ENCODE peak calls at places on chromosomes 12 and 14, in five cellular contexts. One of them, this sample, is unnamed. For H3K36me3, the result is how much of the 10 kb centered on the place peaks cover.

GRCh38 chr12:30782316-30783173 is 27.8 kb upstream of the CAPRIN2 start:
- DNase-seq in HCT116: no peak
- DNase-seq in adrenal gland: no peak
- DNase-seq in transverse colon: no peak
- DNase-seq in tibial nerve: no peak
- DNase-seq in this sample: no peak

GRCh38 chr14:29442720-29443119 is 484.9 kb downstream of the PRKD1 start:
- DNase-seq in adrenal gland: no peak
- DNase-seq in tibial nerve: no peak
- DNase-seq in HCT116: no peak
- DNase-seq in transverse colon: no peak
- DNase-seq in this sample: no peak

GRCh38 chr14:21999400-21999799 is 325.8 kb upstream of the OR4E1 start:
- DNase-seq in tibial nerve: no peak
- DNase-seq in transverse colon: no peak
- DNase-seq in HCT116: no peak
- DNase-seq in adrenal gland: no peak
- DNase-seq in this sample: no peak

GRCh38 chr14:61662437-61663311 is 32.6 kb upstream of the HIF1A start:
- DNase-seq in HCT116: peak
- DNase-seq in transverse colon: peak
- DNase-seq in tibial nerve: no peak
- DNase-seq in adrenal gland: no peak
- DNase-seq in this sample: no peak

GRCh38 chr12:98446060-98446459 is 69.3 kb upstream of the TMPO start:
- DNase-seq in tibial nerve: no peak
- DNase-seq in HCT116: no peak
- DNase-seq in transverse colon: no peak
- DNase-seq in adrenal gland: no peak
- DNase-seq in this sample: no peak

GRCh38 chr14:69247691-69248440 is 12.1 kb upstream of the GALNT16 start:
- DNase-seq in HCT116: no peak
- DNase-seq in tibial nerve: peak
- DNase-seq in transverse colon: peak
- DNase-seq in adrenal gland: peak
- DNase-seq in this sample: no peak

GRCh38 chr12:94495458-94496137 is 35.9 kb upstream of the CEP83 start:
- DNase-seq in HCT116: no peak
- DNase-seq in tibial nerve: no peak
- DNase-seq in transverse colon: no peak
- DNase-seq in adrenal gland: no peak
- DNase-seq in this sample: no peak

GRCh38 chr12:24728366-24728765 is 220.5 kb downstream of the BCAT1 start:
- DNase-seq in tibial nerve: no peak
- DNase-seq in HCT116: no peak
- DNase-seq in transverse colon: no peak
- DNase-seq in adrenal gland: no peak
- DNase-seq in this sample: no peak

GRCh38 chr12:12534975-12535374 is 27.7 kb downstream of the DUSP16 start:
- DNase-seq in adrenal gland: no peak
- DNase-seq in tibial nerve: no peak
- DNase-seq in HCT116: no peak
- DNase-seq in transverse colon: no peak
- DNase-seq in this sample: no peak

GRCh38 chr14:58920230-58920629 is 268.2 kb upstream of the DAAM1 start:
- DNase-seq in tibial nerve: no peak
- DNase-seq in transverse colon: no peak
- DNase-seq in adrenal gland: no peak
- DNase-seq in HCT116: no peak
- DNase-seq in this sample: no peak

GRCh38 chr14:80621701-80622100 is 319.8 kb downstream of the CEP128 start:
- DNase-seq in adrenal gland: no peak
- DNase-seq in tibial nerve: no peak
- DNase-seq in HCT116: peak
- DNase-seq in transverse colon: no peak
- DNase-seq in this sample: no peak

GRCh38 chr12:106296179-106296877 is 6.2 kb upstream of the TCP11L2 start:
- DNase-seq in HCT116: peak
- DNase-seq in adrenal gland: peak
- DNase-seq in transverse colon: no peak
- DNase-seq in tibial nerve: no peak
- DNase-seq in this sample: no peak

GRCh38 chr12:94875525-94875924 is 128.0 kb downstream of the NDUFA12 start:
- DNase-seq in adrenal gland: no peak
- DNase-seq in tibial nerve: no peak
- DNase-seq in transverse colon: no peak
- DNase-seq in HCT116: peak
- DNase-seq in this sample: peak

GRCh38 chr12:64440100-64440499 is 11.8 kb upstream of the TBK1 start:
- DNase-seq in transverse colon: no peak
- DNase-seq in tibial nerve: no peak
- DNase-seq in HCT116: no peak
- DNase-seq in adrenal gland: no peak
- DNase-seq in this sample: no peak

GRCh38 chr12:80714055-80714454 is 2.7 kb upstream of the MYF5 start:
- DNase-seq in tibial nerve: no peak
- DNase-seq in transverse colon: no peak
- DNase-seq in adrenal gland: no peak
- DNase-seq in HCT116: no peak
- DNase-seq in this sample: no peak

GRCh38 chr14:68104518-68104917 is 284.9 kb downstream of the RAD51B start:
- DNase-seq in tibial nerve: no peak
- DNase-seq in transverse colon: no peak
- DNase-seq in adrenal gland: no peak
- DNase-seq in HCT116: no peak
- DNase-seq in this sample: no peak

GRCh38 chr12:60106207-60106606 is 510.4 kb downstream of the SLC16A7 start:
- DNase-seq in tibial nerve: no peak
- DNase-seq in adrenal gland: no peak
- DNase-seq in HCT116: no peak
- DNase-seq in transverse colon: no peak
- DNase-seq in this sample: no peak

GRCh38 chr12:124411291-124411878 is 116.5 kb downstream of the RFLNA start:
- DNase-seq in transverse colon: peak
- DNase-seq in HCT116: no peak
- DNase-seq in tibial nerve: peak
- DNase-seq in adrenal gland: peak
- DNase-seq in this sample: no peak

GRCh38 chr12:120669055-120669828 is 17.7 kb upstream of the MLEC start:
- DNase-seq in adrenal gland: peak
- DNase-seq in tibial nerve: no peak
- DNase-seq in transverse colon: peak
- DNase-seq in HCT116: no peak
- DNase-seq in this sample: peak

GRCh38 chr12:68559984-68560822 is 50.5 kb upstream of the RAP1B start:
- DNase-seq in HCT116: no peak
- DNase-seq in tibial nerve: no peak
- DNase-seq in transverse colon: no peak
- DNase-seq in adrenal gland: no peak
- DNase-seq in this sample: no peak

GRCh38 chr14:30214456-30215090 is 286.9 kb upstream of the PRKD1 start:
- DNase-seq in HCT116: peak
- DNase-seq in tibial nerve: no peak
- DNase-seq in transverse colon: no peak
- DNase-seq in adrenal gland: peak
- DNase-seq in this sample: no peak

GRCh38 chr14:65686761-65687160 is 274.2 kb downstream of the FUT8 start:
- DNase-seq in adrenal gland: no peak
- DNase-seq in tibial nerve: no peak
- DNase-seq in transverse colon: no peak
- DNase-seq in HCT116: no peak
- DNase-seq in this sample: no peak

GRCh38 chr12:52250048-52250990 is 17.3 kb downstream of the KRT7 start:
- DNase-seq in tibial nerve: no peak
- DNase-seq in HCT116: no peak
- DNase-seq in transverse colon: no peak
- DNase-seq in adrenal gland: no peak
- DNase-seq in this sample: no peak

GRCh38 chr14:99188721-99189120 is 83.3 kb downstream of the BCL11B start:
- DNase-seq in adrenal gland: no peak
- DNase-seq in transverse colon: no peak
- DNase-seq in HCT116: no peak
- DNase-seq in tibial nerve: no peak
- DNase-seq in this sample: no peak

GRCh38 chr12:34033628-34034296 is 11.5 kb downstream of the ALG10 start:
- DNase-seq in tibial nerve: no peak
- DNase-seq in HCT116: peak
- DNase-seq in adrenal gland: no peak
- DNase-seq in transverse colon: no peak
- DNase-seq in this sample: no peak

GRCh38 chr14:71467419-71467818 is 464.8 kb upstream of the RGS6 start:
- DNase-seq in tibial nerve: no peak
- DNase-seq in HCT116: no peak
- DNase-seq in adrenal gland: no peak
- DNase-seq in transverse colon: no peak
- DNase-seq in this sample: no peak

GRCh38 chr12:111105294-111105693 is 184.9 kb upstream of the MYL2 start:
- DNase-seq in adrenal gland: no peak
- DNase-seq in transverse colon: no peak
- DNase-seq in HCT116: no peak
- DNase-seq in tibial nerve: no peak
- DNase-seq in this sample: no peak

DNA sequence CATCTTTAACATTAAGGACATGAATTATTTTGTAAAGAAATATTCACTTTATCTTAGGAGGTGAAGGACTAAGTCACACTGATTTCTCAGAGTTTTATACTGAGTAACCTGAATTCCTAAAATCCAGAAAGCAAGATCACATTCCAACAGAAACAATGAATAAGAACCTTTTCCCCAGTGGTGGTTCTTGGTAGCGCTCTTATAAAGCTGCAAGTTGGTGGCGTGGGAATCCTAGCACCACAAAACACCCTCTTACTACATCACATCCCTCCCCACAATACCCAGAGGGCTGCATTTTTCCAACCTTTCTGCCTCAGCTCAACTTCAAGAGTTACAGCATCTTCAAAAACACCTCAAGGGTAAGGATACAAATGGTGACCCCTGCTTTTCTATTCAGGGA is 44.0 kb upstream of the SMUG1 start:
- DNase-seq in tibial nerve: no peak
- DNase-seq in transverse colon: no peak
- DNase-seq in HCT116: no peak
- DNase-seq in adrenal gland: no peak
- DNase-seq in this sample: no peak
- TF ChIP-seq CTCF in tibial nerve: no peak
- TF ChIP-seq CTCF in transverse colon: no peak
- TF ChIP-seq CTCF in HCT116: no peak
- TF ChIP-seq CTCF in adrenal gland: no peak
- TF ChIP-seq CTCF in this sample: no peak

GRCh38 chr12:57377103-57377840 is 53.6 kb downstream of the R3HDM2 start:
- DNase-seq in transverse colon: no peak
- DNase-seq in adrenal gland: no peak
- DNase-seq in tibial nerve: no peak
- DNase-seq in HCT116: no peak
- DNase-seq in this sample: no peak
- TF ChIP-seq POLR2A in transverse colon: no peak
- TF ChIP-seq POLR2A in adrenal gland: no peak
- TF ChIP-seq POLR2A in tibial nerve: no peak
- TF ChIP-seq POLR2A in HCT116: no peak
- TF ChIP-seq POLR2A in this sample: no peak

GRCh38 chr12:108646597-108647190 is 13.0 kb upstream of the SELPLG start:
- DNase-seq in tibial nerve: no peak
- DNase-seq in adrenal gland: no peak
- DNase-seq in HCT116: no peak
- DNase-seq in transverse colon: no peak
- DNase-seq in this sample: no peak

GRCh38 chr12:108647936-108648287 is 14.2 kb upstream of the SELPLG start:
- DNase-seq in adrenal gland: no peak
- DNase-seq in tibial nerve: no peak
- DNase-seq in transverse colon: no peak
- DNase-seq in HCT116: no peak
- DNase-seq in this sample: no peak

GRCh38 chr12:108648371-108648770 is 14.7 kb upstream of the SELPLG start:
- DNase-seq in adrenal gland: no peak
- DNase-seq in HCT116: no peak
- DNase-seq in tibial nerve: no peak
- DNase-seq in transverse colon: no peak
- DNase-seq in this sample: no peak

GRCh38 chr12:108645686-108646596 is 12.2 kb upstream of the SELPLG start:
- DNase-seq in adrenal gland: no peak
- DNase-seq in transverse colon: no peak
- DNase-seq in tibial nerve: no peak
- DNase-seq in HCT116: no peak
- DNase-seq in this sample: no peak

DNA sequence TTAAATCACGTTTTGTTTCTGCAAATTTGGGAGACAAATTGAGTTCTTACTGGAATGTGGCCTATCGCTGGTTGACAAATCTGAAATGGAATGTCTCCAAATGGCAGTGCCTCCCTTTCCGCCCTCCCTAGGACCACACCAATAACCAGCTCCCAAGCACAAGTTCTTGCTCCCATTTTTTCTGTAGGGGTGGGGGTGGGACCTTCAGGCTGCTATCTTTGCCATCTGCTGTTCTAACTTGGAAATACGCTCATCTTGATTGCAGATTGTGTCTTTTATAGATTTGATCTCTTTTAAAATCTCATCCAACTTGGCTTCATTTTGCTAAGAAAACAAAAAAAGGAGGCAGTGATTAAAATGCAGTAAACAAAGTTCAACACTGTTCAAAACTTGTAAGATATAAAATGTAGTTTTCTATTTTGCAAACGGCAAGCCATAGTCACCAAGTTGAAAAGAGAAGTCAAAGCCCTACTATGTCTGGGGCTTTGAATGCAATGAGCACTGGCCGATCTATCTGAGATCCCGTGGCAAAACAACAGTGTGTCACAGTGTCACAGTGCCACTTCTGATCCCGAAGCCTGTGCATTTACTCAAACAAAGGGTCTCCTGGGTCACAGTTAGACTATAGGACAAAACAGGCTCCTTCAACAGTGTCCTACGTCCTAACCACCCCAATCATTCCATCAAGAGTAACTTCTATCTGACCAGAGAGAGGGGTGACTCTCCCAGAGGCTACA is 13.7 kb upstream of the SELPLG start:
- DNase-seq in adrenal gland: no peak
- DNase-seq in transverse colon: no peak
- DNase-seq in HCT116: no peak
- DNase-seq in tibial nerve: no peak
- DNase-seq in this sample: no peak
- H3K36me3 ChIP-seq in adrenal gland: under half
- H3K36me3 ChIP-seq in transverse colon: half or more
- H3K36me3 ChIP-seq in HCT116: under half
- H3K36me3 ChIP-seq in tibial nerve: under half
- H3K36me3 ChIP-seq in this sample: half or more

DNA sequence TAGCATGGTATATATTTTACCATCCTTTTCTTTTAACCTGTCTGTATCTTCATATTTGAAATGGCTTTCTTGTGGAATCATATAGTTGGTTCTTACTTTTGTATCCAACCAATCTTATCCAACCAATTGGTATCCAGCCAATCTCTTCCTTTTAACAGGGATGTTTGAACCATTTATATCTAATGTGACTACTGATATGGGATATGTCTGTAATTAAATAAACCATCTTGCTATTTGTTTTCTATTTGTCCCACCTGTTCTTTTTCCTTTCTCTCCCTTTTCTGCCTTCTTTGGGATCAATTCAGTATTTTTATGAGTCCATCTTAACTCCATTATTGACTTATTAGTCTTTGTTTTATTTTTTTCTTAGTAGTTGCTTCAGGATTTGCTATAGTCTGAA is 30.8 kb upstream of the SNX6 start:
- DNase-seq in HCT116: no peak
- DNase-seq in tibial nerve: no peak
- DNase-seq in adrenal gland: no peak
- DNase-seq in transverse colon: no peak
- DNase-seq in this sample: no peak
- TF ChIP-seq CTCF in HCT116: no peak
- TF ChIP-seq CTCF in tibial nerve: no peak
- TF ChIP-seq CTCF in adrenal gland: no peak
- TF ChIP-seq CTCF in transverse colon: no peak
- TF ChIP-seq CTCF in this sample: no peak

GRCh38 chr14:73026845-73027542 is at the start of gene ZFYVE1:
- DNase-seq in tibial nerve: peak
- DNase-seq in transverse colon: peak
- DNase-seq in HCT116: peak
- DNase-seq in adrenal gland: peak
- DNase-seq in this sample: peak
- TF ChIP-seq POLR2A in tibial nerve: peak
- TF ChIP-seq POLR2A in transverse colon: peak
- TF ChIP-seq POLR2A in HCT116: no peak
- TF ChIP-seq POLR2A in adrenal gland: peak
- TF ChIP-seq POLR2A in this sample: peak